ENCODE peak calls at places on chromosomes 12 and 14, in seven cellular contexts. One of them, this sample, is unnamed.
A peak's percentile ranks its signal among the peaks of the same experiment; 100 is the strongest.

GRCh38 chr14:74516451-74517155 is 23.0 kb downstream of the ISCA2 start:
- DNase-seq in tibial nerve: no peak
- DNase-seq in PC-9: peak; percentile 86
- DNase-seq in CD4-positive, CD25-positive, alpha-beta regulatory T cell: no peak
- DNase-seq in mammary epithelial cell: peak; percentile 61
- DNase-seq in CD8-positive, alpha-beta T cell: no peak
- DNase-seq in aorta: peak; percentile 76
- DNase-seq in this sample: no peak

GRCh38 chr12:112546996-112547395 is 128.2 kb downstream of the PTPN11 start:
- DNase-seq in PC-9: no peak
- DNase-seq in tibial nerve: no peak
- DNase-seq in mammary epithelial cell: no peak
- DNase-seq in CD4-positive, CD25-positive, alpha-beta regulatory T cell: no peak
- DNase-seq in CD8-positive, alpha-beta T cell: no peak
- DNase-seq in aorta: no peak
- DNase-seq in this sample: no peak

GRCh38 chr12:2387051-2387834 is 334.5 kb downstream of the CACNA1C start:
- DNase-seq in mammary epithelial cell: no peak
- DNase-seq in aorta: no peak
- DNase-seq in CD4-positive, CD25-positive, alpha-beta regulatory T cell: no peak
- DNase-seq in tibial nerve: no peak
- DNase-seq in PC-9: no peak
- DNase-seq in CD8-positive, alpha-beta T cell: no peak
- DNase-seq in this sample: no peak

GRCh38 chr12:100573168-100573498 is 351 bp upstream of the GAS2L3 start:
- DNase-seq in PC-9: no peak
- DNase-seq in CD4-positive, CD25-positive, alpha-beta regulatory T cell: no peak
- DNase-seq in mammary epithelial cell: no peak
- DNase-seq in tibial nerve: no peak
- DNase-seq in aorta: no peak
- DNase-seq in CD8-positive, alpha-beta T cell: no peak
- DNase-seq in this sample: no peak

GRCh38 chr14:32011225-32011624 is 65.9 kb upstream of the ARHGAP5 start:
- DNase-seq in CD4-positive, CD25-positive, alpha-beta regulatory T cell: no peak
- DNase-seq in aorta: no peak
- DNase-seq in PC-9: no peak
- DNase-seq in CD8-positive, alpha-beta T cell: no peak
- DNase-seq in mammary epithelial cell: no peak
- DNase-seq in tibial nerve: no peak
- DNase-seq in this sample: no peak

GRCh38 chr12:97386133-97386581 is 76.4 kb upstream of the RMST start:
- DNase-seq in PC-9: no peak
- DNase-seq in aorta: no peak
- DNase-seq in tibial nerve: no peak
- DNase-seq in mammary epithelial cell: no peak
- DNase-seq in CD4-positive, CD25-positive, alpha-beta regulatory T cell: no peak
- DNase-seq in CD8-positive, alpha-beta T cell: no peak
- DNase-seq in this sample: no peak

GRCh38 chr14:93269341-93270068 is 62.4 kb downstream of the UBR7 start:
- DNase-seq in tibial nerve: no peak
- DNase-seq in mammary epithelial cell: peak; percentile 46
- DNase-seq in CD8-positive, alpha-beta T cell: no peak
- DNase-seq in aorta: no peak
- DNase-seq in PC-9: no peak
- DNase-seq in CD4-positive, CD25-positive, alpha-beta regulatory T cell: no peak
- DNase-seq in this sample: no peak

GRCh38 chr12:38159092-38159551 is 157.5 kb upstream of the ALG10B start:
- DNase-seq in mammary epithelial cell: no peak
- DNase-seq in PC-9: no peak
- DNase-seq in CD8-positive, alpha-beta T cell: no peak
- DNase-seq in tibial nerve: no peak
- DNase-seq in CD4-positive, CD25-positive, alpha-beta regulatory T cell: no peak
- DNase-seq in aorta: peak; percentile 69
- DNase-seq in this sample: no peak

GRCh38 chr12:59803735-59804134 is 207.9 kb downstream of the SLC16A7 start:
- DNase-seq in aorta: no peak
- DNase-seq in tibial nerve: no peak
- DNase-seq in CD8-positive, alpha-beta T cell: no peak
- DNase-seq in PC-9: no peak
- DNase-seq in mammary epithelial cell: peak; percentile 23
- DNase-seq in CD4-positive, CD25-positive, alpha-beta regulatory T cell: no peak
- DNase-seq in this sample: no peak

GRCh38 chr14:47438650-47439140 is 236.7 kb downstream of the MDGA2 start:
- DNase-seq in aorta: no peak
- DNase-seq in PC-9: no peak
- DNase-seq in tibial nerve: no peak
- DNase-seq in mammary epithelial cell: no peak
- DNase-seq in CD4-positive, CD25-positive, alpha-beta regulatory T cell: no peak
- DNase-seq in CD8-positive, alpha-beta T cell: no peak
- DNase-seq in this sample: no peak

GRCh38 chr14:72513994-72514659 is 379.8 kb downstream of the DPF3 start:
- DNase-seq in CD8-positive, alpha-beta T cell: no peak
- DNase-seq in tibial nerve: no peak
- DNase-seq in PC-9: no peak
- DNase-seq in mammary epithelial cell: peak; percentile 29
- DNase-seq in aorta: no peak
- DNase-seq in CD4-positive, CD25-positive, alpha-beta regulatory T cell: peak; percentile 34
- DNase-seq in this sample: no peak

GRCh38 chr12:109092484-109093021 is 719 bp downstream of the ALKBH2 start:
- DNase-seq in CD4-positive, CD25-positive, alpha-beta regulatory T cell: no peak
- DNase-seq in PC-9: no peak
- DNase-seq in CD8-positive, alpha-beta T cell: no peak
- DNase-seq in tibial nerve: no peak
- DNase-seq in aorta: no peak
- DNase-seq in mammary epithelial cell: peak; percentile 1
- DNase-seq in this sample: no peak

GRCh38 chr12:48813464-48814312 is 4.6 kb upstream of the CACNB3 start:
- DNase-seq in aorta: no peak
- DNase-seq in CD4-positive, CD25-positive, alpha-beta regulatory T cell: no peak
- DNase-seq in mammary epithelial cell: no peak
- DNase-seq in CD8-positive, alpha-beta T cell: no peak
- DNase-seq in PC-9: no peak
- DNase-seq in tibial nerve: no peak
- DNase-seq in this sample: no peak

GRCh38 chr12:12874014-12874413 is 17.3 kb upstream of the GPRC5A start:
- DNase-seq in aorta: no peak
- DNase-seq in tibial nerve: no peak
- DNase-seq in PC-9: no peak
- DNase-seq in CD4-positive, CD25-positive, alpha-beta regulatory T cell: no peak
- DNase-seq in mammary epithelial cell: no peak
- DNase-seq in CD8-positive, alpha-beta T cell: no peak
- DNase-seq in this sample: no peak

GRCh38 chr12:52213541-52214420 is 19.3 kb upstream of the KRT7 start:
- DNase-seq in CD4-positive, CD25-positive, alpha-beta regulatory T cell: peak; percentile 52
- DNase-seq in PC-9: peak; percentile 93
- DNase-seq in mammary epithelial cell: peak; percentile 79
- DNase-seq in CD8-positive, alpha-beta T cell: peak; percentile 24
- DNase-seq in aorta: peak; percentile 93
- DNase-seq in tibial nerve: no peak
- DNase-seq in this sample: peak; percentile 24

GRCh38 chr14:92513966-92514843 is 624 bp downstream of the RIN3 start:
- DNase-seq in aorta: peak; percentile 83
- DNase-seq in PC-9: peak; percentile 14
- DNase-seq in CD4-positive, CD25-positive, alpha-beta regulatory T cell: peak; percentile 45
- DNase-seq in CD8-positive, alpha-beta T cell: no peak
- DNase-seq in tibial nerve: no peak
- DNase-seq in mammary epithelial cell: no peak
- DNase-seq in this sample: peak; percentile 14

GRCh38 chr14:104171029-104171697 is 32.8 kb downstream of the KIF26A start:
- DNase-seq in CD4-positive, CD25-positive, alpha-beta regulatory T cell: no peak
- DNase-seq in tibial nerve: no peak
- DNase-seq in CD8-positive, alpha-beta T cell: no peak
- DNase-seq in aorta: no peak
- DNase-seq in PC-9: peak; percentile 90
- DNase-seq in mammary epithelial cell: peak; percentile 35
- DNase-seq in this sample: no peak

GRCh38 chr14:47270715-47271114 is 404.7 kb downstream of the MDGA2 start:
- DNase-seq in aorta: no peak
- DNase-seq in mammary epithelial cell: no peak
- DNase-seq in tibial nerve: no peak
- DNase-seq in CD8-positive, alpha-beta T cell: no peak
- DNase-seq in PC-9: no peak
- DNase-seq in CD4-positive, CD25-positive, alpha-beta regulatory T cell: no peak
- DNase-seq in this sample: no peak

GRCh38 chr12:14824012-14824634 is 10.1 kb upstream of the SMCO3 start:
- DNase-seq in mammary epithelial cell: peak; percentile 64
- DNase-seq in aorta: no peak
- DNase-seq in CD8-positive, alpha-beta T cell: no peak
- DNase-seq in CD4-positive, CD25-positive, alpha-beta regulatory T cell: no peak
- DNase-seq in PC-9: no peak
- DNase-seq in tibial nerve: no peak
- DNase-seq in this sample: no peak

GRCh38 chr12:131529196-131530040 is 181.5 kb upstream of the SFSWAP start:
- DNase-seq in PC-9: no peak
- DNase-seq in CD8-positive, alpha-beta T cell: no peak
- DNase-seq in mammary epithelial cell: no peak
- DNase-seq in aorta: no peak
- DNase-seq in tibial nerve: no peak
- DNase-seq in CD4-positive, CD25-positive, alpha-beta regulatory T cell: no peak
- DNase-seq in this sample: no peak

GRCh38 chr12:71556881-71557280 is 106.8 kb downstream of the ZFC3H1 start:
- DNase-seq in tibial nerve: no peak
- DNase-seq in mammary epithelial cell: peak; percentile 83
- DNase-seq in PC-9: peak; percentile 50
- DNase-seq in CD4-positive, CD25-positive, alpha-beta regulatory T cell: no peak
- DNase-seq in aorta: no peak
- DNase-seq in CD8-positive, alpha-beta T cell: no peak
- DNase-seq in this sample: no peak

GRCh38 chr14:85421166-85421877 is 108.6 kb upstream of the FLRT2 start:
- DNase-seq in CD8-positive, alpha-beta T cell: no peak
- DNase-seq in PC-9: peak; percentile 5
- DNase-seq in mammary epithelial cell: peak; percentile 90
- DNase-seq in aorta: no peak
- DNase-seq in CD4-positive, CD25-positive, alpha-beta regulatory T cell: no peak
- DNase-seq in tibial nerve: no peak
- DNase-seq in this sample: no peak

GRCh38 chr12:89140580-89141236 is 211.6 kb downstream of the DUSP6 start:
- DNase-seq in PC-9: no peak
- DNase-seq in mammary epithelial cell: no peak
- DNase-seq in CD4-positive, CD25-positive, alpha-beta regulatory T cell: no peak
- DNase-seq in CD8-positive, alpha-beta T cell: no peak
- DNase-seq in tibial nerve: no peak
- DNase-seq in aorta: no peak
- DNase-seq in this sample: no peak

GRCh38 chr12:57401165-57401564 is 29.7 kb downstream of the R3HDM2 start:
- DNase-seq in PC-9: no peak
- DNase-seq in CD8-positive, alpha-beta T cell: no peak
- DNase-seq in CD4-positive, CD25-positive, alpha-beta regulatory T cell: no peak
- DNase-seq in mammary epithelial cell: no peak
- DNase-seq in aorta: no peak
- DNase-seq in tibial nerve: no peak
- DNase-seq in this sample: no peak

GRCh38 chr12:57395121-57395520 is 35.7 kb downstream of the R3HDM2 start:
- DNase-seq in CD4-positive, CD25-positive, alpha-beta regulatory T cell: no peak
- DNase-seq in PC-9: no peak
- DNase-seq in tibial nerve: no peak
- DNase-seq in CD8-positive, alpha-beta T cell: no peak
- DNase-seq in mammary epithelial cell: no peak
- DNase-seq in aorta: no peak
- DNase-seq in this sample: no peak

DNA sequence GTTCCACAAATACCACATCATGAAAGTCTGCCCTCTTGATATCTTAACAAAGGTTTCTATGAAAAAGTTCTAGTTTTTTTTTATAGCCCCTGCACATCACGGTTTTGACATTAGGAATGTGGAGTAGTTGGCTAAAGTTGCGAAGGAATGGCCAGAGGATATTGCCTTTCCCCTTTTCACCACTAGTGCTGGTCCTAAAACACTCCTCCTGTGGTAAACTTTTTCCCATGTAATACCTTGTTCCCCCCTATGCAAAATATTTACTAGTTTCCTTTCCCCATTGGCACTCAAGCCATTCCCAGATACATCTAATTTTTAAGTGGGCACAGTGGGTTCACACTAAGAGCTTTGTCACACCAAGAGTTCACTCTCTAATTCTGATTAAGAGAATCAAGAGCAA is 33.4 kb downstream of the R3HDM2 start:
- DNase-seq in PC-9: no peak
- DNase-seq in CD8-positive, alpha-beta T cell: no peak
- DNase-seq in mammary epithelial cell: no peak
- DNase-seq in CD4-positive, CD25-positive, alpha-beta regulatory T cell: no peak
- DNase-seq in tibial nerve: no peak
- DNase-seq in aorta: no peak
- DNase-seq in this sample: no peak
- H3K27ac ChIP-seq in PC-9: no peak overlapping the region
- H3K27ac ChIP-seq in CD8-positive, alpha-beta T cell: no peak overlapping the region
- H3K27ac ChIP-seq in mammary epithelial cell: no peak overlapping the region
- H3K27ac ChIP-seq in CD4-positive, CD25-positive, alpha-beta regulatory T cell: no peak overlapping the region
- H3K27ac ChIP-seq in tibial nerve: no peak overlapping the region
- H3K27ac ChIP-seq in aorta: no peak overlapping the region
- H3K27ac ChIP-seq in this sample: no peak overlapping the region

GRCh38 chr12:34390171-34390841 is 368.0 kb downstream of the ALG10 start:
- DNase-seq in PC-9: no peak
- DNase-seq in tibial nerve: no peak
- DNase-seq in mammary epithelial cell: no peak
- DNase-seq in CD8-positive, alpha-beta T cell: no peak
- DNase-seq in aorta: peak; percentile 53
- DNase-seq in CD4-positive, CD25-positive, alpha-beta regulatory T cell: no peak
- DNase-seq in this sample: no peak
- H3K9me3 ChIP-seq in PC-9: no peaks in the 10 kb centered on the region
- H3K9me3 ChIP-seq in tibial nerve: no peaks in the 10 kb centered on the region
- H3K9me3 ChIP-seq in mammary epithelial cell: peaks cover 61% of the 10 kb centered on the region
- H3K9me3 ChIP-seq in CD8-positive, alpha-beta T cell: no peaks in the 10 kb centered on the region
- H3K9me3 ChIP-seq in aorta: peaks cover 4% of the 10 kb centered on the region
- H3K9me3 ChIP-seq in CD4-positive, CD25-positive, alpha-beta regulatory T cell: peaks cover 2% of the 10 kb centered on the region
- H3K9me3 ChIP-seq in this sample: no peaks in the 10 kb centered on the region

GRCh38 chr14:29042546-29042945 is 276.0 kb downstream of the FOXG1 start:
- DNase-seq in mammary epithelial cell: no peak
- DNase-seq in aorta: no peak
- DNase-seq in CD4-positive, CD25-positive, alpha-beta regulatory T cell: no peak
- DNase-seq in tibial nerve: no peak
- DNase-seq in CD8-positive, alpha-beta T cell: no peak
- DNase-seq in PC-9: no peak
- DNase-seq in this sample: no peak
- H3K4me1 ChIP-seq in mammary epithelial cell: no peaks in the 10 kb centered on the region
- H3K4me1 ChIP-seq in aorta: no peaks in the 10 kb centered on the region
- H3K4me1 ChIP-seq in CD4-positive, CD25-positive, alpha-beta regulatory T cell: no peaks in the 10 kb centered on the region
- H3K4me1 ChIP-seq in tibial nerve: no peaks in the 10 kb centered on the region
- H3K4me1 ChIP-seq in CD8-positive, alpha-beta T cell: no peaks in the 10 kb centered on the region
- H3K4me1 ChIP-seq in PC-9: no peaks in the 10 kb centered on the region
- H3K4me1 ChIP-seq in this sample: no peaks in the 10 kb centered on the region

DNA sequence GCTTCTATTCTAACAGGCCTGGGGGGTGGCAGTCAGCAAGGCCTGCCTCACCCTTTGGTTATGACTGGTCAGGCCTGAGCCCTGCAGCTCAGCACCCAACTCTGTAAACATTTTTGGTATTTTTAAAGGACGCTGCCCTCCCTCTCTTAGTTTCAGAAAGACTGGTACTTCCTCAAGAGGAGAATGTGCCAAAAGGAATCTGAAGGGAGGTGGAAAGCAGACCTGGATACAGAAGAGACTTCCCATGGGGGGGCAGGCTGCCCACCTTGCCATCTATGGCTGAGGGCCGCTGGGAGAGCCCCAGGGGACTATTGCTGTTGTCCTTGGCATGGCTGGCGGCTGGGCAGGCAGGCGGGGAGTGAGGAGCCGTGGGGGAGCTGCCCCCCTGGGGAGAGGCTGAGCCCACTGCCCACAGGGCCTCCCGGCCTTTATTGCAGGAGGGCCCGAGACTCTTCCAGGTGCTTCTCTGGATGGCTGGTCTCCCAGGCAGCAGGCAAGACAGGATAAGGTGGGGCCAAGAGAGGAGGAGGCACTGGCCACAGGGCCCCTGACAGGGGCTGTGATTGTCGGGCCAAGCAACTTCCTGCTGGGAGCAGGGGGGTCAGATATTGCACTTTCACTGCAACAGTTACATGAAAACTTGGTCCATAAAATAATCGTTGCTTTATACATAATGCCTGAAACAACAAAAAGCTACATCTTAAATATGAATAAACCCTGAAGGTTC is 3.5 kb downstream of the ARL6IP4 start:
- DNase-seq in PC-9: no peak
- DNase-seq in mammary epithelial cell: no peak
- DNase-seq in CD8-positive, alpha-beta T cell: no peak
- DNase-seq in tibial nerve: no peak
- DNase-seq in aorta: no peak
- DNase-seq in CD4-positive, CD25-positive, alpha-beta regulatory T cell: no peak
- DNase-seq in this sample: no peak
- H3K27ac ChIP-seq in PC-9: no peak overlapping the region
- H3K27ac ChIP-seq in mammary epithelial cell: no peak overlapping the region
- H3K27ac ChIP-seq in CD8-positive, alpha-beta T cell: no peak overlapping the region
- H3K27ac ChIP-seq in tibial nerve: peak overlapping the region; percentile 87
- H3K27ac ChIP-seq in aorta: peak overlapping the region; percentile 72
- H3K27ac ChIP-seq in CD4-positive, CD25-positive, alpha-beta regulatory T cell: peak overlapping the region; percentile 23
- H3K27ac ChIP-seq in this sample: peak overlapping the region; percentile 1